ENCODE peak calls at places on chromosomes 12 and 14, in six cellular contexts. N is H1, A is SK-N-SH, O is GM12878, L is K562, P is HepG2. C is an unnamed sample.

GRCh38 chr14:101584049-101584859 is 23.0 kb downstream of the DIO3 start:
- DNase-seq in P (no peak), O (no peak), N (no peak), L (peak; percentile 86), A (peak; percentile 94), C (no peak)

GRCh38 chr14:59772252-59772651 is 98.3 kb downstream of the RTN1 start:
- DNase-seq in O (no peak), N (no peak), P (no peak), A (no peak), L (no peak), C (no peak)

GRCh38 chr12:19643635-19644034 is 204.3 kb downstream of the AEBP2 start:
- DNase-seq in L (peak; percentile 5), A (peak; percentile 56), O (no peak), N (peak; percentile 51), P (peak; percentile 5), C (peak; percentile 16)

GRCh38 chr12:39613525-39613924 is 6.1 kb downstream of the ABCD2 start:
- DNase-seq in O (no peak), N (no peak), L (no peak), A (peak; percentile 20), P (no peak), C (no peak)

GRCh38 chr12:44286821-44287220 is 450.9 kb downstream of the TMEM117 start:
- DNase-seq in A (no peak), P (no peak), L (no peak), O (no peak), N (no peak), C (no peak)

GRCh38 chr12:120725151-120725658 is 421 bp upstream of the ACADS start:
- DNase-seq in P (no peak), N (no peak), A (no peak), L (no peak), O (no peak), C (peak; percentile 18)

GRCh38 chr12:44500423-44500822 is 375.7 kb downstream of the NELL2 start:
- DNase-seq in O (no peak), L (no peak), P (no peak), N (no peak), A (no peak), C (no peak)

GRCh38 chr12:49868449-49868848 is 25.5 kb upstream of the BCDIN3D start:
- DNase-seq in A (no peak), P (no peak), L (no peak), O (no peak), N (no peak), C (no peak)

GRCh38 chr14:105146181-105146975 is 22.2 kb downstream of the JAG2 start:
- DNase-seq in L (no peak), O (no peak), N (no peak), P (no peak), A (no peak), C (no peak)

GRCh38 chr12:102423447-102423846 is 56.9 kb downstream of the IGF1 start:
- DNase-seq in P (no peak), O (no peak), N (no peak), L (no peak), A (no peak), C (no peak)

GRCh38 chr14:38994721-38995120 is 108.3 kb downstream of the SEC23A start:
- DNase-seq in O (no peak), P (no peak), A (no peak), N (no peak), L (no peak), C (no peak)

GRCh38 chr14:86221755-86222154 is 691.8 kb downstream of the FLRT2 start:
- DNase-seq in P (no peak), O (no peak), N (no peak), L (no peak), A (no peak), C (no peak)

GRCh38 chr12:104423809-104424208 is 32.9 kb upstream of the CHST11 start:
- DNase-seq in L (no peak), O (no peak), A (no peak), N (no peak), P (peak; percentile 8), C (no peak)

GRCh38 chr14:35398095-35398584 is 6.4 kb downstream of the NFKBIA start:
- DNase-seq in N (no peak), O (no peak), A (no peak), P (no peak), L (no peak), C (no peak)

GRCh38 chr12:123621101-123621500 is 12.4 kb downstream of the EIF2B1 start:
- DNase-seq in O (no peak), L (no peak), N (no peak), P (no peak), A (no peak), C (no peak)

GRCh38 chr12:29316772-29317171 is 64.2 kb downstream of the ERGIC2 start:
- DNase-seq in A (no peak), L (no peak), O (no peak), N (peak; percentile 7), P (no peak), C (no peak)

GRCh38 chr12:89311703-89312293 is 40.5 kb downstream of the DUSP6 start:
- DNase-seq in O (no peak), A (no peak), P (no peak), L (no peak), N (no peak), C (no peak)

GRCh38 chr12:75294797-75295196 is 35.3 kb downstream of the CAPS2 start:
- DNase-seq in L (no peak), N (no peak), A (no peak), P (no peak), O (no peak), C (no peak)

GRCh38 chr12:12909995-12910391 is 18.6 kb downstream of the GPRC5A start:
- DNase-seq in O (no peak), N (no peak), A (peak; percentile 32), L (no peak), P (no peak), C (peak; percentile 54)

GRCh38 chr14:96754162-96754844 is 42.9 kb upstream of the VRK1 start:
- DNase-seq in N (no peak), A (no peak), P (no peak), L (no peak), O (no peak), C (peak; percentile 20)

GRCh38 chr12:51848843-51849735 is 571 bp upstream of the FIGNL2 start:
- DNase-seq in P (no peak), O (no peak), A (peak; percentile 96), N (no peak), L (peak; percentile 48), C (no peak)

GRCh38 chr14:104895786-104896642 is 28.7 kb upstream of the PLD4 start:
- DNase-seq in A (peak; percentile 61), O (no peak), L (no peak), P (no peak), N (no peak), C (no peak)

GRCh38 chr12:96811083-96811482 is 96.0 kb upstream of the NEDD1 start:
- DNase-seq in O (no peak), P (peak; percentile 46), A (no peak), N (no peak), L (no peak), C (peak; percentile 28)

GRCh38 chr14:36256131-36256801 is 64.2 kb downstream of the MBIP start:
- DNase-seq in N (no peak), O (no peak), L (no peak), A (no peak), P (no peak), C (no peak)

GRCh38 chr14:93239869-93240677 is 33.0 kb downstream of the UBR7 start:
- DNase-seq in P (no peak), O (no peak), L (no peak), A (no peak), N (no peak), C (peak; percentile 70)

GRCh38 chr14:55339770-55340169 is 68.5 kb downstream of the FBXO34 start:
- DNase-seq in P (no peak), A (no peak), L (no peak), O (no peak), N (no peak), C (no peak)
- TF ChIP-seq USF2 in P (no peak), A (no peak), L (no peak), O (no peak), N (no peak), C (no peak)

DNA sequence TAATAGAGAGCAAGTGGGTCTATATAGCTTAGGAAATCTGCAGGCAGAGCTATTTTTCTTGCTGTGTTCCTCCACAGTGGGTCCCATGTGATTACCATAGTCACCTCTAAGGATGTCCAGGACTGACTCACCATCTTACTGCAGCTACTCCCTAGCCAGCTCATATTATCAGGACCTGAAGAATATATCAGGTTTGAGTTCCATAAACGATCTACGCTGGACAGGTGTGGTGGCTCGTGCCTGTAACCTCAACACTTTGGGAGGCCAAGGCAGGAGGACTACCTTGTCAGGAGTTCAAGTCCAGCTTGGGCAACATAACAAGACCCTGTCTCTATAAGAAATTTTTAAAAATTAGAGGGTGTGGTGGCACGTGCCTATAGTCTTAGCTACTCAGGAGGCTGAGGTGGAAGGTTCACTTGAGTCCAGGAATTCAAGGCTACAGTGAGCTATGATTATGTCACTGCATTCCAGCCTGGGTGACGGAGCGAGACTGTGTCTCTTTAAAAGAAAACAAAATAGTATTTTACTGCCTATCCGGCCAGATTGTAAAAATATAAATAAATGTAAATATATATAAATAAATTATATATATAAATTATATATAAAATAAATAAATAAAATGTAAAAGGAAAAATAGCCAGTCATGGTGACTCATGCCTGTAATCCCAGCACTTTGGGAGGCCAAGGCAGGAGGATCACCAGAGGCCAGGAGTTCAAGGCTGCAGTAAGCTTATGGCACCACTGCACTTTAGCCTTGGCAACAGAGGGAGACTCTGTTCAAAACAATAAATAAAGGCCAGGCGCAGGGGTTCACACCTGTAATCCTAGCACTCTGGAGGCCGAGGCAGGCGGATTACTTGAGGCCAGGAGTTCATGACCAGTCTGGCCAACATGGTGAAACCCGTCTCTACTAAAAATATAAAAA is 6.9 kb upstream of the SPRYD4 start:
- DNase-seq in A (no peak), P (peak; percentile 67), N (no peak), L (no peak), O (no peak), C (peak; percentile 34)
- TF ChIP-seq MAX in A (no peak), P (no peak), N (no peak), L (no peak), O (no peak), C (no peak)

DNA sequence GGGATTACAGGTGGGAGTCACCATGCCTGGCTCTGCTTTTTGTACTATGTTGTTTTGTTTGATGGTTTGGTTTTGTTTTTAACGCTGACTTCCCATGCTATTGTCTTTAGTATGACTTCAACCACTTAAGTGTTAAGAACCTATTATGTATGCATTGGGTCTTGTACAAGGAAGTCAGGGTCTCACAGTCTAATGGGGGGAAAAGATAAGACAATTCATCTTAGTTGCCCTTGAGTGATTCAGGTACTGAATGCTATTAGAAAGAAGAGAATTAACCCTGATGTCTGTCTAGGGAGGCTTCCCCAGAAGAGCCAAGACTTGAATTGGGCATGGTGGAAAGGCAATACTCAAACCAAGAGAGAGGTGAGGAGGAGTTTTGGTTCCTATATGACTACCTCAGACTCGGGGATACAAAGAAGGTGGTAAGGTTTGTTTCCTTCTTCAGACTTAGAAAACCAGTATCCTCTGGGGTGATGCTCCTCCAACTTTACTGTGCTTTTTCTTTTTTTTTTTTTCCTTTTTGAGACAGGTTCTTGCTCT is 64.6 kb downstream of the SUSD6 start:
- DNase-seq in A (no peak), P (no peak), L (no peak), O (peak; percentile 88), N (no peak), C (no peak)
- H3K4me3 ChIP-seq in A (no peak overlapping the region), P (no peak overlapping the region), L (no peak overlapping the region), O (no peak overlapping the region), N (no peak overlapping the region), C (no peak overlapping the region)

DNA sequence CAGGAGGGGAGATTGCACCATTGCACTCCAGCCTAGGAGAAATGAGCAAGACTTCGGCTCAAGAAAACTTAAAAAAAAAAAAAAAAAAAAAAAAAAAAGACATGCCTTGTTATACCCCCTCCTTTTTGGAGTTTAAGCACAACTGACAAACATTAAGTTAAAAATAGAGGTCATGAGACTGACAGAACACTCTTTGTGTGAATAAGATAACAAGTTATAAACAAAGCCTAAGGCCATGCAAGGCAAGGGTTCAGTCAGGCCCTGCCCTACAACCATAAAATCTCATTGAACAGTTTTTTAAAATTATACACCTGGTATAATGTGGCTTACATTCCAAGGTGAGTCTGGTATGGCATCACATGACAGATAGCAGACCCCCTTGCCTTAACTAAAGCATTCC is 39.3 kb downstream of the TSPAN19 start:
- DNase-seq in L (no peak), P (no peak), N (no peak), O (no peak), A (no peak), C (no peak)
- TF ChIP-seq USF2 in L (no peak), P (no peak), N (no peak), O (no peak), A (no peak), C (no peak)